ENCODE peak calls at places on chromosomes 12 and 14, in eight cellular contexts. One of them, this sample, is unnamed.

GRCh38 chr12:46373303-46374182 is 970 bp upstream of the SLC38A2 start:
- DNase-seq in T-helper 2 cell: peak
- DNase-seq in LoVo: peak
- DNase-seq in head of caudate nucleus: peak
- DNase-seq in Kasumi-1: peak
- DNase-seq in natural killer cell treated with Interleukin-12 subunit alpha and Interleukin-12 subunit beta and Interleukin-15 and Interleukin-18, amount 100 ng/mL, for 72 hours: peak
- DNase-seq in posterior cingulate gyrus: peak
- DNase-seq in NCI-H524 treated with DMSO at 0.1 percent for 48 hours: no peak
- DNase-seq in this sample: no peak

GRCh38 chr14:91872517-91873470 is 5.5 kb upstream of the TC2N start:
- DNase-seq in T-helper 2 cell: no peak
- DNase-seq in LoVo: peak
- DNase-seq in head of caudate nucleus: no peak
- DNase-seq in Kasumi-1: peak
- DNase-seq in natural killer cell treated with Interleukin-12 subunit alpha and Interleukin-12 subunit beta and Interleukin-15 and Interleukin-18, amount 100 ng/mL, for 72 hours: no peak
- DNase-seq in posterior cingulate gyrus: no peak
- DNase-seq in NCI-H524 treated with DMSO at 0.1 percent for 48 hours: no peak
- DNase-seq in this sample: no peak

GRCh38 chr12:112995008-112995407 is 16.7 kb downstream of the OAS2 start:
- DNase-seq in T-helper 2 cell: no peak
- DNase-seq in LoVo: no peak
- DNase-seq in head of caudate nucleus: no peak
- DNase-seq in Kasumi-1: no peak
- DNase-seq in natural killer cell treated with Interleukin-12 subunit alpha and Interleukin-12 subunit beta and Interleukin-15 and Interleukin-18, amount 100 ng/mL, for 72 hours: no peak
- DNase-seq in posterior cingulate gyrus: no peak
- DNase-seq in NCI-H524 treated with DMSO at 0.1 percent for 48 hours: no peak
- DNase-seq in this sample: no peak

GRCh38 chr12:131990066-131990979 is 40.6 kb downstream of the EP400 start:
- DNase-seq in T-helper 2 cell: no peak
- DNase-seq in LoVo: no peak
- DNase-seq in head of caudate nucleus: no peak
- DNase-seq in Kasumi-1: no peak
- DNase-seq in natural killer cell treated with Interleukin-12 subunit alpha and Interleukin-12 subunit beta and Interleukin-15 and Interleukin-18, amount 100 ng/mL, for 72 hours: no peak
- DNase-seq in posterior cingulate gyrus: no peak
- DNase-seq in NCI-H524 treated with DMSO at 0.1 percent for 48 hours: no peak
- DNase-seq in this sample: no peak

GRCh38 chr12:90978117-90978770 is 23.3 kb upstream of the CCER1 start:
- DNase-seq in T-helper 2 cell: no peak
- DNase-seq in LoVo: peak
- DNase-seq in head of caudate nucleus: no peak
- DNase-seq in Kasumi-1: peak
- DNase-seq in natural killer cell treated with Interleukin-12 subunit alpha and Interleukin-12 subunit beta and Interleukin-15 and Interleukin-18, amount 100 ng/mL, for 72 hours: no peak
- DNase-seq in posterior cingulate gyrus: peak
- DNase-seq in NCI-H524 treated with DMSO at 0.1 percent for 48 hours: no peak
- DNase-seq in this sample: peak

GRCh38 chr12:77053259-77053658 is 12.1 kb downstream of the E2F7 start:
- DNase-seq in T-helper 2 cell: no peak
- DNase-seq in LoVo: no peak
- DNase-seq in head of caudate nucleus: no peak
- DNase-seq in Kasumi-1: no peak
- DNase-seq in natural killer cell treated with Interleukin-12 subunit alpha and Interleukin-12 subunit beta and Interleukin-15 and Interleukin-18, amount 100 ng/mL, for 72 hours: no peak
- DNase-seq in posterior cingulate gyrus: no peak
- DNase-seq in NCI-H524 treated with DMSO at 0.1 percent for 48 hours: no peak
- DNase-seq in this sample: no peak

GRCh38 chr14:88468396-88468795 is 82.9 kb downstream of the SPATA7 start:
- DNase-seq in T-helper 2 cell: no peak
- DNase-seq in LoVo: no peak
- DNase-seq in head of caudate nucleus: no peak
- DNase-seq in Kasumi-1: no peak
- DNase-seq in natural killer cell treated with Interleukin-12 subunit alpha and Interleukin-12 subunit beta and Interleukin-15 and Interleukin-18, amount 100 ng/mL, for 72 hours: no peak
- DNase-seq in posterior cingulate gyrus: no peak
- DNase-seq in NCI-H524 treated with DMSO at 0.1 percent for 48 hours: no peak
- DNase-seq in this sample: no peak

GRCh38 chr14:90788031-90788430 is 28.2 kb downstream of the TTC7B start:
- DNase-seq in T-helper 2 cell: no peak
- DNase-seq in LoVo: no peak
- DNase-seq in head of caudate nucleus: peak
- DNase-seq in Kasumi-1: peak
- DNase-seq in natural killer cell treated with Interleukin-12 subunit alpha and Interleukin-12 subunit beta and Interleukin-15 and Interleukin-18, amount 100 ng/mL, for 72 hours: no peak
- DNase-seq in posterior cingulate gyrus: no peak
- DNase-seq in NCI-H524 treated with DMSO at 0.1 percent for 48 hours: no peak
- DNase-seq in this sample: no peak

GRCh38 chr12:93838180-93838579 is 161.0 kb downstream of the CRADD start:
- DNase-seq in T-helper 2 cell: no peak
- DNase-seq in LoVo: no peak
- DNase-seq in head of caudate nucleus: no peak
- DNase-seq in Kasumi-1: no peak
- DNase-seq in natural killer cell treated with Interleukin-12 subunit alpha and Interleukin-12 subunit beta and Interleukin-15 and Interleukin-18, amount 100 ng/mL, for 72 hours: no peak
- DNase-seq in posterior cingulate gyrus: no peak
- DNase-seq in NCI-H524 treated with DMSO at 0.1 percent for 48 hours: no peak
- DNase-seq in this sample: no peak

GRCh38 chr12:19298837-19299605 is 140.3 kb upstream of the AEBP2 start:
- DNase-seq in T-helper 2 cell: no peak
- DNase-seq in LoVo: no peak
- DNase-seq in head of caudate nucleus: no peak
- DNase-seq in Kasumi-1: no peak
- DNase-seq in natural killer cell treated with Interleukin-12 subunit alpha and Interleukin-12 subunit beta and Interleukin-15 and Interleukin-18, amount 100 ng/mL, for 72 hours: no peak
- DNase-seq in posterior cingulate gyrus: no peak
- DNase-seq in NCI-H524 treated with DMSO at 0.1 percent for 48 hours: no peak
- DNase-seq in this sample: no peak

GRCh38 chr12:89172224-89172623 is 180.1 kb downstream of the DUSP6 start:
- DNase-seq in T-helper 2 cell: no peak
- DNase-seq in LoVo: no peak
- DNase-seq in head of caudate nucleus: no peak
- DNase-seq in Kasumi-1: no peak
- DNase-seq in natural killer cell treated with Interleukin-12 subunit alpha and Interleukin-12 subunit beta and Interleukin-15 and Interleukin-18, amount 100 ng/mL, for 72 hours: no peak
- DNase-seq in posterior cingulate gyrus: no peak
- DNase-seq in NCI-H524 treated with DMSO at 0.1 percent for 48 hours: no peak
- DNase-seq in this sample: no peak

GRCh38 chr14:50001999-50002925 is 109.4 kb downstream of the ARF6 start:
- DNase-seq in T-helper 2 cell: no peak
- DNase-seq in LoVo: no peak
- DNase-seq in head of caudate nucleus: no peak
- DNase-seq in Kasumi-1: no peak
- DNase-seq in natural killer cell treated with Interleukin-12 subunit alpha and Interleukin-12 subunit beta and Interleukin-15 and Interleukin-18, amount 100 ng/mL, for 72 hours: peak
- DNase-seq in posterior cingulate gyrus: no peak
- DNase-seq in NCI-H524 treated with DMSO at 0.1 percent for 48 hours: no peak
- DNase-seq in this sample: no peak

GRCh38 chr12:120654656-120655055 is 14.2 kb downstream of the CABP1 start:
- DNase-seq in T-helper 2 cell: no peak
- DNase-seq in LoVo: no peak
- DNase-seq in head of caudate nucleus: no peak
- DNase-seq in Kasumi-1: no peak
- DNase-seq in natural killer cell treated with Interleukin-12 subunit alpha and Interleukin-12 subunit beta and Interleukin-15 and Interleukin-18, amount 100 ng/mL, for 72 hours: no peak
- DNase-seq in posterior cingulate gyrus: no peak
- DNase-seq in NCI-H524 treated with DMSO at 0.1 percent for 48 hours: no peak
- DNase-seq in this sample: no peak

GRCh38 chr14:32197919-32198318 is 3.9 kb upstream of the RNU6-7 start:
- DNase-seq in T-helper 2 cell: no peak
- DNase-seq in LoVo: no peak
- DNase-seq in head of caudate nucleus: no peak
- DNase-seq in Kasumi-1: no peak
- DNase-seq in natural killer cell treated with Interleukin-12 subunit alpha and Interleukin-12 subunit beta and Interleukin-15 and Interleukin-18, amount 100 ng/mL, for 72 hours: no peak
- DNase-seq in posterior cingulate gyrus: no peak
- DNase-seq in NCI-H524 treated with DMSO at 0.1 percent for 48 hours: no peak
- DNase-seq in this sample: no peak

GRCh38 chr12:111170559-111170958 is 198.3 kb downstream of the PHETA1 start:
- DNase-seq in T-helper 2 cell: no peak
- DNase-seq in LoVo: no peak
- DNase-seq in head of caudate nucleus: no peak
- DNase-seq in Kasumi-1: peak
- DNase-seq in natural killer cell treated with Interleukin-12 subunit alpha and Interleukin-12 subunit beta and Interleukin-15 and Interleukin-18, amount 100 ng/mL, for 72 hours: no peak
- DNase-seq in posterior cingulate gyrus: peak
- DNase-seq in NCI-H524 treated with DMSO at 0.1 percent for 48 hours: no peak
- DNase-seq in this sample: no peak

GRCh38 chr12:99959549-99960170 is 25.1 kb downstream of the ANKS1B start:
- DNase-seq in T-helper 2 cell: no peak
- DNase-seq in LoVo: no peak
- DNase-seq in head of caudate nucleus: no peak
- DNase-seq in Kasumi-1: no peak
- DNase-seq in natural killer cell treated with Interleukin-12 subunit alpha and Interleukin-12 subunit beta and Interleukin-15 and Interleukin-18, amount 100 ng/mL, for 72 hours: no peak
- DNase-seq in posterior cingulate gyrus: no peak
- DNase-seq in NCI-H524 treated with DMSO at 0.1 percent for 48 hours: peak
- DNase-seq in this sample: peak

GRCh38 chr12:81365284-81365683 is 287.4 kb downstream of the ACSS3 start:
- DNase-seq in T-helper 2 cell: no peak
- DNase-seq in LoVo: no peak
- DNase-seq in head of caudate nucleus: no peak
- DNase-seq in Kasumi-1: no peak
- DNase-seq in natural killer cell treated with Interleukin-12 subunit alpha and Interleukin-12 subunit beta and Interleukin-15 and Interleukin-18, amount 100 ng/mL, for 72 hours: no peak
- DNase-seq in posterior cingulate gyrus: no peak
- DNase-seq in NCI-H524 treated with DMSO at 0.1 percent for 48 hours: no peak
- DNase-seq in this sample: no peak

GRCh38 chr14:95290769-95291440 is 28.8 kb downstream of the CLMN start:
- DNase-seq in T-helper 2 cell: no peak
- DNase-seq in LoVo: peak
- DNase-seq in head of caudate nucleus: no peak
- DNase-seq in Kasumi-1: no peak
- DNase-seq in natural killer cell treated with Interleukin-12 subunit alpha and Interleukin-12 subunit beta and Interleukin-15 and Interleukin-18, amount 100 ng/mL, for 72 hours: no peak
- DNase-seq in posterior cingulate gyrus: no peak
- DNase-seq in NCI-H524 treated with DMSO at 0.1 percent for 48 hours: no peak
- DNase-seq in this sample: no peak

GRCh38 chr12:3304436-3305135 is 186.4 kb upstream of the PRMT8 start:
- DNase-seq in T-helper 2 cell: no peak
- DNase-seq in LoVo: no peak
- DNase-seq in head of caudate nucleus: peak
- DNase-seq in Kasumi-1: no peak
- DNase-seq in natural killer cell treated with Interleukin-12 subunit alpha and Interleukin-12 subunit beta and Interleukin-15 and Interleukin-18, amount 100 ng/mL, for 72 hours: no peak
- DNase-seq in posterior cingulate gyrus: no peak
- DNase-seq in NCI-H524 treated with DMSO at 0.1 percent for 48 hours: no peak
- DNase-seq in this sample: no peak

GRCh38 chr12:45794422-45794821 is 64.9 kb downstream of the ARID2 start:
- DNase-seq in T-helper 2 cell: no peak
- DNase-seq in LoVo: no peak
- DNase-seq in head of caudate nucleus: no peak
- DNase-seq in Kasumi-1: peak
- DNase-seq in natural killer cell treated with Interleukin-12 subunit alpha and Interleukin-12 subunit beta and Interleukin-15 and Interleukin-18, amount 100 ng/mL, for 72 hours: no peak
- DNase-seq in posterior cingulate gyrus: no peak
- DNase-seq in NCI-H524 treated with DMSO at 0.1 percent for 48 hours: no peak
- DNase-seq in this sample: no peak

GRCh38 chr12:94676011-94676709 is 25.8 kb upstream of the TMCC3 start:
- DNase-seq in T-helper 2 cell: no peak
- DNase-seq in LoVo: no peak
- DNase-seq in head of caudate nucleus: no peak
- DNase-seq in Kasumi-1: peak
- DNase-seq in natural killer cell treated with Interleukin-12 subunit alpha and Interleukin-12 subunit beta and Interleukin-15 and Interleukin-18, amount 100 ng/mL, for 72 hours: peak
- DNase-seq in posterior cingulate gyrus: no peak
- DNase-seq in NCI-H524 treated with DMSO at 0.1 percent for 48 hours: no peak
- DNase-seq in this sample: no peak

GRCh38 chr12:2976581-2976996 is 17.4 kb downstream of the TEAD4 start:
- DNase-seq in T-helper 2 cell: no peak
- DNase-seq in LoVo: no peak
- DNase-seq in head of caudate nucleus: no peak
- DNase-seq in Kasumi-1: no peak
- DNase-seq in natural killer cell treated with Interleukin-12 subunit alpha and Interleukin-12 subunit beta and Interleukin-15 and Interleukin-18, amount 100 ng/mL, for 72 hours: no peak
- DNase-seq in posterior cingulate gyrus: no peak
- DNase-seq in NCI-H524 treated with DMSO at 0.1 percent for 48 hours: no peak
- DNase-seq in this sample: no peak

This sample was measured in cerebellar nuclear complex.